ENCODE peak calls at places on chromosomes 1 and 21, in five cellular contexts. F, M, H, Y and T are unnamed samples. For H3K4me1, the result is how much of the 10 kb centered on the place peaks cover.

GRCh38 chr1:2952992-2953391 is 68.3 kb upstream of the ACTRT2 start:
- DNase-seq in Y (no peak), H (no peak), M (no peak), F (no peak), T (no peak)

GRCh38 chr1:10795305-10796021 is 983 bp downstream of the CASZ1 start:
- DNase-seq in H (no peak), F (no peak), M (no peak), Y (no peak), T (no peak)

GRCh38 chr1:244324176-244324883 is 127.4 kb downstream of the ADSS2 start:
- DNase-seq in F (no peak), M (no peak), H (no peak), Y (no peak), T (no peak)

GRCh38 chr1:183032122-183032921 is 9.1 kb downstream of the LAMC1 start:
- DNase-seq in F (no peak), M (peak), Y (no peak), H (no peak), T (no peak)

GRCh38 chr1:187680823-187681222 is 852.1 kb downstream of the PLA2G4A start:
- DNase-seq in M (no peak), H (no peak), Y (no peak), F (no peak), T (no peak)

GRCh38 chr1:19268445-19268844 is 16.8 kb downstream of the MRTO4 start:
- DNase-seq in Y (no peak), F (no peak), M (no peak), H (no peak), T (no peak)

GRCh38 chr1:42012852-42013251 is 94.1 kb upstream of the HIVEP3 start:
- DNase-seq in F (no peak), Y (no peak), M (no peak), H (no peak), T (no peak)

GRCh38 chr21:33007747-33008146 is 18.0 kb upstream of the OLIG2 start:
- DNase-seq in F (no peak), Y (no peak), M (no peak), H (no peak), T (no peak)

GRCh38 chr1:109772658-109773202 is 9.0 kb upstream of the EPS8L3 start:
- DNase-seq in H (no peak), M (no peak), F (no peak), Y (no peak), T (no peak)

GRCh38 chr1:18900303-18900841 is 2.0 kb downstream of the ALDH4A1 start:
- DNase-seq in F (no peak), Y (no peak), M (peak), H (no peak), T (no peak)

GRCh38 chr1:218945050-218945449 is 228.6 kb upstream of the LYPLAL1 start:
- DNase-seq in Y (no peak), M (no peak), H (no peak), F (no peak), T (no peak)

GRCh38 chr21:39518845-39519205 is 67.1 kb downstream of the SH3BGR start:
- DNase-seq in M (no peak), F (no peak), Y (no peak), H (no peak), T (no peak)

GRCh38 chr1:195097316-195097715 is 1510.9 kb downstream of the KCNT2 start:
- DNase-seq in H (no peak), Y (no peak), M (no peak), F (no peak), T (no peak)

GRCh38 chr1:53672243-53672642 is 66.7 kb downstream of the GLIS1 start:
- DNase-seq in Y (no peak), H (no peak), M (no peak), F (no peak), T (no peak)

GRCh38 chr1:94578856-94579255 is 37.3 kb upstream of the F3 start:
- DNase-seq in Y (no peak), F (no peak), H (no peak), M (no peak), T (no peak)

GRCh38 chr1:58397187-58397820 is 149.2 kb downstream of the OMA1 start:
- DNase-seq in H (no peak), M (peak), Y (no peak), F (no peak), T (no peak)

GRCh38 chr1:6127587-6128163 is 52.4 kb downstream of the CHD5 start:
- DNase-seq in M (no peak), H (peak), F (peak), Y (peak), T (no peak)

GRCh38 chr1:53629101-53629691 is 109.8 kb downstream of the GLIS1 start:
- DNase-seq in H (no peak), M (no peak), F (no peak), Y (no peak), T (no peak)

GRCh38 chr21:18443686-18444085 is 40.1 kb upstream of the TMPRSS15 start:
- DNase-seq in H (no peak), F (no peak), M (no peak), Y (no peak), T (no peak)

GRCh38 chr1:213666113-213666512 is 321.7 kb upstream of the PROX1 start:
- DNase-seq in H (no peak), M (no peak), Y (no peak), F (no peak), T (no peak)

GRCh38 chr1:180168786-180169640 is 14.3 kb downstream of the QSOX1 start:
- DNase-seq in F (peak), M (peak), H (peak), Y (no peak), T (no peak)

GRCh38 chr1:29052100-29052499 is 71.6 kb downstream of the TMEM200B start:
- DNase-seq in H (no peak), M (no peak), F (no peak), Y (no peak), T (no peak)

DNA sequence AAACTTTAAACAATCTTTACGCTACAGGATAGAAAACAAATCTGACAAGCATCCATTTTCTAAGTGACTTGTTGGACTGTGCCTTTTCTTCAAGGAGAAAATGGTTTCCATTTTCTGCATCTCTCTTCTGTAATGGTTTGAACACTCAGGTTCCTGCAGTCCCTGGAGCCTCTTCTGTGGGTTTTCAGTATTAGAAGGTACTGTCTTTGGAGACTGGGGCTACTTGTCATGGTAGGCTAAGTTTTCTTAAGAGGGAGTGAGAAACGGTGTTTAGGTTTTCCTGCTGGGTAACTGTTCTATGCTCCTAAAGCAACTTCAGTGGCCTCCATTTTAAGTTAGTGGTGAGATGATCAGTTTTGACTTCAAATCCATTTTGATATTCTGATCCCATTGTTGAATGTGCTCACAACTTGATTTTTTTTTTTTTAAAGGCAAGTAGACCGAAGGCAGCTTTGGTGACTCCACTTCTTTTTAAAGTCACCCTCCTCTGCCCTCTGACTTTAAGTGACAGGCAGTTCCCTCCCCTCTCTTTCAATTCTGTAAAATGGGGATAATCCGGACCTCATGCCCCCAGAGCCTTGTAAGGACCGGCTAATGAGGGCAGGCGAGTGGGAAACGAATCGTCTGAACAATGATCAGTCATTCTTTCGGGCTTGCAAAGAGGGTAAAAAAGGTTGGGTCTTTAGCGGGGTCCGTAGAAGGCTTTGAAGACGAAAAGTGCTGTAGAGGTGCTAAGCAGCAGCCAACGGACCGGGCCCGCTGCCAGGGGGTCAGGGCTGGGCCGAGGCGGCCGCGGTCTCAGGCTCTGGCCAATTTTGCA is 1.0 kb upstream of the ARID1A start:
- DNase-seq in M (no peak), F (no peak), H (peak), Y (no peak), T (peak)
- H3K4me1 ChIP-seq in M (half or more), F (under half), H (under half), Y (under half), T (under half)

GRCh38 chr21:35120631-35121180 is 71.6 kb upstream of the RUNX1 start:
- DNase-seq in M (no peak), H (no peak), F (no peak), Y (no peak), T (no peak)
- TF ChIP-seq HDAC2 in M (no peak), H (no peak), F (no peak), Y (no peak), T (no peak)

DNA sequence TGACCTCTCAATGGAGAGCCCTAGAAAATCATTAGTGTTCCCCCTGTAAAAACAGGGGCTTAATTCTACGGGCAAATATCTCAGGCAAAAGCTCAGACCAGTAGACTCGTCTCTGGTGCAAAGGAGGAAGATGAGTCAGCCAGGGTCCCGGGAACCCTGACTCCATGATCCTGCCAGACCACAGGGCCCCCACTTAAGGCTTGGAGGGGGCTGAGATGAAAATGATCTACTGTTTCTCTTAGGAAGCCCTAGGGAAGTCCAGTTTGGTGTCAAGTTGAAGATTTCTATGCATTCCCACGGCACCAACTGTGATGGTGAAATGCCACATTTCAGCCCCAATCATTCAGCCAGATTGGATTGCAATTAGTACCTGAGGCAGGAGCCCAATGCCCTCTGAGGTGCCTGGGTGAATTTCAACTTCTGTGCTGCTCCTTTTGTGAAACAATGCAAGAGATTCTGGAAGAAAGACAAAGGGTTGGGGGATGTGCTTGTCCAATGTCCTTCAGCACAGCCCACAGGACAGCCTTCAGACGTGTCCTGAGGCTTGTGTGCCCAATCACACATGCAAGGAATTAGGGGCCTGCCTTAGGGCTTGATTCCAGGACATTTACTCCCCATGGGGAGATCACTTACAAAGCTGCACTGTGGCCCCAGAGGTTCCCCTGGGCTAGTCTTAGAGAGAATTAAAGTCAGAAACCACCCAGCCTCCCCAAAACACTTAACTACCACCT is 18.1 kb downstream of the NAV1 start:
- DNase-seq in H (no peak), M (no peak), F (no peak), Y (no peak), T (no peak)
- H3K4me1 ChIP-seq in H (under half), M (under half), F (under half), Y (under half), T (under half)

GRCh38 chr21:26438976-26439375 is 134.1 kb downstream of the CYYR1 start:
- DNase-seq in F (no peak), M (no peak), Y (no peak), H (no peak), T (no peak)

GRCh38 chr21:26432410-26432809 is 140.7 kb downstream of the CYYR1 start:
- DNase-seq in M (no peak), H (no peak), F (no peak), Y (no peak), T (no peak)

GRCh38 chr21:26437326-26438009 is 135.6 kb downstream of the CYYR1 start:
- DNase-seq in F (no peak), M (no peak), Y (no peak), H (no peak), T (no peak)

DNA sequence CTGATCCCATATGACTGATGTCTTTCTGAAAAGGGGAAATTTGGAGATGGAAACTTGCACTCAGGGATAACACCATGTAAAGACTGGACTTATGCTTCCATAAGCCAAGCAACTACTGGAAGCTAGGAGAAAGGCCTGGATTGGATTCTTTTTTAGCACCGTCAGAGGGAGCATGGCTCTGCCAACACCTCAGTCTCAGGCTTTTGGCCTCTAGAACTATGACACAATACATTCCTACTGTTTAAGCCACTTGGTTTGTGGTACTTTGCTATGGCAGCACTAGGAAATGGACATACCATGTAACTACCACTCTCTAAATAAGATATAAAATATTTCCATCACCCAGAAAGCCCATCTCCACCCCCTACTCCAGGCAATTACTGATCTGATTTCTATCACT is 139.7 kb downstream of the CYYR1 start:
- DNase-seq in H (no peak), M (no peak), Y (no peak), F (no peak), T (no peak)
- TF ChIP-seq HDAC2 in H (no peak), M (no peak), Y (no peak), F (no peak), T (no peak)

DNA sequence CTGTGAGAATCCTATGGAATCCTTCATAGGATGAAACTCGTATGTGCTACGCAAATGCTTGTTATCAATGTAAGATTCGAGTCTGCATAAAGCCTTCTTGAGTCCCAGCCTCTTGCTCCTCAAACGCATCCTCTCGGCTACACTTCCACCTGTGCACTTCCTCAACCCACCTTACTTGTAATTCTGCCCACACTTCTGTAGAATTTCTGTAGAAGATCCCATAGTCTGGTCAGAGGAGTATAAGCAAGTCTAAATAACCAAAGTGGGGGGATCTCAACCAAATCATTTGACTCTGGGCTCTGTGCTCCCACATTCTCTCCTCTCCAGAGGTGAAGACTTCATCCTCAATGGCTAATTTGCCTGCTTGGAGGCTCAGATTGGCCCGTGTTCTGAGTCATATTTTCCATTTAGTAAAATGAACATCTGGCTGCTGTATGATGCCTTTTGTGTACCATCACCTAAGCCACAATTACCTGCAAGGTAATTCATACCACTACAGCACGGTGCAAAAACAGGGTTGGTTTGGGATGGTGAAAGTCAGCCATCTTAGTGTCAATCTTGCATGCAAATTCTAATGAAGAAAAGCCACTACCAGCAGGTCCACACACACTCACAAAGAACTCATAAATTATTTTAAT is 63.2 kb downstream of the ITPKB start:
- DNase-seq in M (no peak), F (no peak), H (no peak), Y (no peak), T (no peak)
- H3K4me1 ChIP-seq in M (under half), F (under half), H (under half), Y (under half), T (half or more)

GRCh38 chr1:37562984-37563383 is 6.2 kb downstream of the DNALI1 start:
- DNase-seq in Y (no peak), M (no peak), F (no peak), H (peak), T (no peak)

GRCh38 chr1:37558411-37558810 is 1.7 kb downstream of the DNALI1 start:
- DNase-seq in H (no peak), M (no peak), Y (no peak), F (no peak), T (no peak)

GRCh38 chr1:37559080-37559479 is 2.3 kb downstream of the DNALI1 start:
- DNase-seq in F (no peak), M (no peak), Y (no peak), H (no peak), T (no peak)

GRCh38 chr1:37561096-37561793 is 4.5 kb downstream of the DNALI1 start:
- DNase-seq in F (no peak), Y (no peak), H (no peak), M (no peak), T (no peak)

DNA sequence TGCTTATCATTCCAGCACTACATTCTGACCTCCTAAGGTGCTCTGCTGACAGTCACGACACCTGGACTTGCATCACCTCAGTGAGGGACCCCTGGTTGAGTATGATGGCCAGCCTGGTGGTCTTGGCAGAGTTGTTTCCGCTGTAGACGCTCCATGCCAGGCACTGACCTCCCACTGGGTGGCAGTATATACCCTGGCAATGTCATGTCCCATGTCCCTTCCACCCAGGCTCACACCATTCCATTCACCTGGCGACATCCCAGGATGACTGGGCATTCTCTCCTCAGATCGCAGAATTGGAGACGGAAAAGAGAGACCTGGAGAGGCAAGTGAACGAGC is 5.0 kb downstream of the DNALI1 start:
- DNase-seq in H (peak), M (peak), Y (peak), F (peak), T (no peak)
- TF ChIP-seq HDAC2 in H (peak), M (peak), Y (peak), F (no peak), T (no peak)

GRCh38 chr21:31873275-31873695 is 465 bp downstream of the HUNK start:
- DNase-seq in Y (no peak), M (no peak), H (no peak), F (peak), T (no peak)
- H3K4me1 ChIP-seq in Y (under half), M (under half), H (under half), F (under half), T (under half)

DNA sequence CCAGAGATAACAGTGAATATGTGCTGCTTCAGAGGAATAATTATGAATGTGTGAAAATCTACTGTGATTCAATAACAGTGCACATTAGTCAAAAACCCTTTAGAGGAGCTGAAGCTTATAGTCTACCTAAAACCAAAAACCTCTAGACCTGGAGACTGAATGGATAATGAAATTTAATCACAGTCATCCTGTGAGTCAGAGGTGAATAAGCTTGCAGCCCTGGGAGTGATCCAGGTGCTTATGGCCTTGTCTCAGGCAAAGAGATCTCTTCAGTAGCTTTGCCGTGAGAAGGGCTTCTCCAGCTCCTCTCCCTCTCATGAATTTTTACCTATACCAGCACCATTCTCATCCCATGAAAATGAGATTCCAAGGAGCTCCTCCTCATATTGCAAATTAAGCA is 81.3 kb upstream of the RGS4 start:
- DNase-seq in H (no peak), Y (no peak), F (no peak), M (no peak), T (no peak)
- TF ChIP-seq HDAC2 in H (no peak), Y (no peak), F (no peak), M (no peak), T (no peak)